ENCODE peak calls at places on chromosomes 2 and 18, in four cellular contexts. One of them, this sample, is unnamed.
A peak's percentile ranks its signal among the peaks of the same experiment; 100 is the strongest.

GRCh38 chr2:39667881-39668276 is 2.2 kb downstream of the TMEM178A start:
- DNase-seq in upper lobe of right lung: no peak
- DNase-seq in tibial artery: no peak
- DNase-seq in PC-3: no peak
- DNase-seq in this sample: no peak

GRCh38 chr2:132883430-132883829 is 213.4 kb upstream of the LYPD1 start:
- DNase-seq in upper lobe of right lung: no peak
- DNase-seq in PC-3: no peak
- DNase-seq in tibial artery: no peak
- DNase-seq in this sample: no peak

GRCh38 chr2:161983896-161984295 is 90.1 kb downstream of the DPP4 start:
- DNase-seq in PC-3: peak; percentile 82
- DNase-seq in upper lobe of right lung: no peak
- DNase-seq in tibial artery: no peak
- DNase-seq in this sample: no peak

GRCh38 chr2:118310016-118310877 is 222.0 kb downstream of the INSIG2 start:
- DNase-seq in upper lobe of right lung: peak; percentile 71
- DNase-seq in tibial artery: no peak
- DNase-seq in PC-3: no peak
- DNase-seq in this sample: peak; percentile 51

GRCh38 chr2:200703132-200703925 is 108.4 kb upstream of the BZW1 start:
- DNase-seq in tibial artery: no peak
- DNase-seq in PC-3: peak; percentile 92
- DNase-seq in upper lobe of right lung: no peak
- DNase-seq in this sample: no peak

GRCh38 chr18:11995445-11996189 is 14.3 kb downstream of the IMPA2 start:
- DNase-seq in tibial artery: peak; percentile 73
- DNase-seq in upper lobe of right lung: peak; percentile 87
- DNase-seq in PC-3: peak; percentile 81
- DNase-seq in this sample: peak; percentile 44

GRCh38 chr18:683531-683930 is 26.1 kb downstream of the TYMS start:
- DNase-seq in tibial artery: no peak
- DNase-seq in upper lobe of right lung: no peak
- DNase-seq in PC-3: peak; percentile 47
- DNase-seq in this sample: no peak

GRCh38 chr18:3466051-3466450 is 16.1 kb downstream of the TGIF1 start:
- DNase-seq in PC-3: peak; percentile 74
- DNase-seq in tibial artery: no peak
- DNase-seq in upper lobe of right lung: no peak
- DNase-seq in this sample: no peak

GRCh38 chr18:61596296-61596695 is 263.1 kb downstream of the CDH20 start:
- DNase-seq in upper lobe of right lung: no peak
- DNase-seq in PC-3: no peak
- DNase-seq in tibial artery: no peak
- DNase-seq in this sample: no peak

GRCh38 chr2:181658444-181658843 is 1.5 kb upstream of the CERKL start:
- DNase-seq in PC-3: no peak
- DNase-seq in tibial artery: no peak
- DNase-seq in upper lobe of right lung: no peak
- DNase-seq in this sample: no peak

GRCh38 chr2:152611458-152612231 is 105.6 kb downstream of the PRPF40A start:
- DNase-seq in tibial artery: peak; percentile 74
- DNase-seq in PC-3: no peak
- DNase-seq in upper lobe of right lung: no peak
- DNase-seq in this sample: no peak

DNA sequence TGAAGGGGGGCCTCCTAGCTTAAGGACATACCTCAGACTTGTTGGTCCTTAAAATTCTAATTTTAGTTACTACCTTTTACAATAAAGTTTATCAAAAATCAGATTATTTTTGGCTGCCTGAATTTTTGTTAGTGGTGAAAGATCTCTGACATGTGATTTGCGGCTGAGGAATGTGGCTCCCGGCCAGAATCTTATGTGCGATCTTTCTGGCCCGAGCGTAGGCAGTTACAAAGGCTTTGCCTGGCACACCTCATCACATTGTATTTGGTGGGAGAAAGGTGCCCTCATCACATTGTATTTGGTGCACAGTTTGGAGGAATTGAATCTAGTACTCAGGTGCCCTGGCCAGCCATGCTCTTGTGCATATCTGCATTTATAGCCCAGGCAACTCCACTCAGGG is 289.1 kb downstream of the GULP1 start:
- DNase-seq in upper lobe of right lung: no peak
- DNase-seq in tibial artery: no peak
- DNase-seq in PC-3: no peak
- DNase-seq in this sample: no peak
- H3K9me3 ChIP-seq in upper lobe of right lung: no peaks in the 10 kb centered on the region
- H3K9me3 ChIP-seq in tibial artery: no peaks in the 10 kb centered on the region
- H3K9me3 ChIP-seq in PC-3: no peaks in the 10 kb centered on the region
- H3K9me3 ChIP-seq in this sample: no peaks in the 10 kb centered on the region

GRCh38 chr2:234588054-234588430 is 91.2 kb upstream of the ARL4C start:
- DNase-seq in PC-3: no peak
- DNase-seq in upper lobe of right lung: no peak
- DNase-seq in tibial artery: no peak
- DNase-seq in this sample: no peak
- H3K9me3 ChIP-seq in PC-3: no peaks in the 10 kb centered on the region
- H3K9me3 ChIP-seq in upper lobe of right lung: no peaks in the 10 kb centered on the region
- H3K9me3 ChIP-seq in tibial artery: no peaks in the 10 kb centered on the region
- H3K9me3 ChIP-seq in this sample: no peaks in the 10 kb centered on the region

DNA sequence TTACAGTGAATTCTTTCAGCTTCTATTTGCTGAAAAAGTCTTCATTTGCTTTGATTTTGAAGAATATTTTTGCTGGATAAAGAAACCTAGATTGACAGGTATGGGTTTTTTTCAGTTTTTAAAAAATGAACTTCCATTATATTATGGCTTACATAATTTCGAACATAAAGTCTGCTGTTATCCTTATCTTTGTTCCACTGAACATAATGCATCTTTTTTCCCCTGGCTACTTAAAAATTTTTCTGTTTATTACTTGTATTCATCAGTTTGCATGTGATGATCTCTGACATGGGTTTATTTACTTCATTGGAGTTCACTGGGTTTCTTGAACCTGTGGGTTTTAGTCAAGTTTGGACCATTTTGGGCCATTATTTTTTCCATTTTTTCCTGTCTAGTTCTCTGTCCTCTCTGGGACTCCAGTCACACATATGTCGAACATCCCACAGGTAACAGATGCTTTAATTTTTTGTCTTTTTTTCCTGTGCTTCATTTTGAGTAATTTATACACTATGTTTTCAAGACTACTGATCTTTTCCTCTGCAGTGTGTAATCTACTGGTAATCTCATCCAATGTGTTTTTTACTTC is 33.1 kb downstream of the SEC11C start:
- DNase-seq in upper lobe of right lung: no peak
- DNase-seq in PC-3: no peak
- DNase-seq in tibial artery: no peak
- DNase-seq in this sample: no peak
- H3K9me3 ChIP-seq in upper lobe of right lung: peaks cover 15% of the 10 kb centered on the region
- H3K9me3 ChIP-seq in PC-3: peaks cover 5% of the 10 kb centered on the region
- H3K9me3 ChIP-seq in tibial artery: no peaks in the 10 kb centered on the region
- H3K9me3 ChIP-seq in this sample: peaks cover 11% of the 10 kb centered on the region

GRCh38 chr18:59271606-59272220 is 1.5 kb downstream of the RAX start:
- DNase-seq in upper lobe of right lung: no peak
- DNase-seq in tibial artery: no peak
- DNase-seq in PC-3: no peak
- DNase-seq in this sample: no peak

GRCh38 chr18:59272971-59273935 is at the start of gene RAX:
- DNase-seq in PC-3: no peak
- DNase-seq in tibial artery: no peak
- DNase-seq in upper lobe of right lung: no peak
- DNase-seq in this sample: no peak

GRCh38 chr18:59270689-59271257 is 2.5 kb downstream of the RAX start:
- DNase-seq in tibial artery: no peak
- DNase-seq in PC-3: no peak
- DNase-seq in upper lobe of right lung: no peak
- DNase-seq in this sample: no peak

GRCh38 chr18:59273936-59274928 is 978 bp upstream of the RAX start:
- DNase-seq in upper lobe of right lung: no peak
- DNase-seq in PC-3: no peak
- DNase-seq in tibial artery: no peak
- DNase-seq in this sample: no peak

DNA sequence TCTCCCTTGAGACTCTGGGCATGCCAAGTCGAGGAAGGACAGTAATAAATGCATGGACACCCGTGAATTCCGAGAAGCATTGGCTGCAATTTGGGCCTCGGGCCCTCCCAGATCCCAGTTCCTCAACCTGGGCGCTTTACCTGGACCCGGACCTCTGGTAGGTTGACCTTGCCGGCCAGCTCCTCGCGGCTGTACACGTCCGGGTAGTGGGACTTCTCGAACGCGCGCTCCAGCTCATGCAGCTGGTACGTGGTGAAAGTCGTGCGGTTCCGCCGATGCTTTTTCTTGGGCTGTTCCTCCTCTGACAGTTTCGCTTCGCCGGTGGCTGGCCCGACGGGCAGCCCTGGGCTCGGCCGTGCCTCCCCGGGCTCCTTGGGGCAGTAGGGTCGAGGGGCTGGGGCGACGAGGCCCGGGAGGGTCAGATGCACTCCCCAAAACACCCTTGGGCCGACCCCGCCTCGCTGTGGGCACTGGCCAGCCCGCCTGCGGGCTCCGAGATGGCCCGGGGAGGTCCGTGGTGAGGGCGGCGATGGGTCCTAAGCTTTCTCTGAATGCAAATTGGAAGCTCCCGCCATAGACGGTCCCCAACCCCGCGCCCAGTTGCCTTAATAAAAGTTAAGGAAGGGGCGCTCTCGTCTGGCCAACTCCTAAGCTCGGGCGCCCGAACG is 899 bp downstream of the RAX start:
- DNase-seq in tibial artery: no peak
- DNase-seq in PC-3: no peak
- DNase-seq in upper lobe of right lung: no peak
- DNase-seq in this sample: no peak
- H3K9me3 ChIP-seq in tibial artery: no peaks in the 10 kb centered on the region
- H3K9me3 ChIP-seq in PC-3: no peaks in the 10 kb centered on the region
- H3K9me3 ChIP-seq in upper lobe of right lung: no peaks in the 10 kb centered on the region
- H3K9me3 ChIP-seq in this sample: no peaks in the 10 kb centered on the region

DNA sequence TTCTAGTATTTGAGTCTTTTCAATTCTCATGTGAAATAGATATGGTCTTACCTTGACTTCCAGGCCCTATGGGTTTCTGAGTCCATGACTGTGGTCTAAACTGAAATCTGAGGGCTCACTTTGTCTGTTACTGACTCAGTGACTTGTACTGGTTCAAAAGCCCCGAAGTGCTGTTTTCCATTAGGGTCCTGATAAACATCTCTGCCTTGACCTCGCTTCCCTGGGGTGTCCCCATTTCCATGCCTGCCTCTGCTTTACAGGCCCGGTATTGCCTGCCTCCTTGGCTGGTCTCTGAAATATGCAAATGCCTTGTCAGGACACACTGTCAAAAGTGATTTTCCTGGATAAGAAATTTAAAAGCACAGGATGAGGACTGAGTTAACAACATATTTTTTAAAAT is 538.8 kb downstream of the SOCS6 start:
- DNase-seq in upper lobe of right lung: no peak
- DNase-seq in PC-3: no peak
- DNase-seq in tibial artery: no peak
- DNase-seq in this sample: no peak
- H3K9me3 ChIP-seq in upper lobe of right lung: no peaks in the 10 kb centered on the region
- H3K9me3 ChIP-seq in PC-3: no peaks in the 10 kb centered on the region
- H3K9me3 ChIP-seq in tibial artery: no peaks in the 10 kb centered on the region
- H3K9me3 ChIP-seq in this sample: no peaks in the 10 kb centered on the region